ENCODE peak calls at places on chromosome 5, in four cellular contexts. One of them, this sample, is unnamed.

GRCh38 chr5:7762267-7762666 is 88.7 kb downstream of the CFAP90 start:
- DNase-seq in suprapubic skin: no peak
- DNase-seq in CD4-positive, alpha-beta T cell: no peak
- DNase-seq in transverse colon: no peak
- DNase-seq in this sample: no peak

GRCh38 chr5:171413153-171413910 is 6.1 kb upstream of the FGF18 start:
- DNase-seq in CD4-positive, alpha-beta T cell: no peak
- DNase-seq in suprapubic skin: no peak
- DNase-seq in transverse colon: no peak
- DNase-seq in this sample: no peak

GRCh38 chr5:141172381-141173204 is at the start of gene PCDHB7:
- DNase-seq in transverse colon: no peak
- DNase-seq in suprapubic skin: no peak
- DNase-seq in CD4-positive, alpha-beta T cell: no peak
- DNase-seq in this sample: no peak

GRCh38 chr5:146797683-146798082 is 80.9 kb downstream of the PPP2R2B start:
- DNase-seq in CD4-positive, alpha-beta T cell: no peak
- DNase-seq in suprapubic skin: no peak
- DNase-seq in transverse colon: no peak
- DNase-seq in this sample: no peak

GRCh38 chr5:163894645-163895044 is 389.2 kb downstream of the MAT2B start:
- DNase-seq in suprapubic skin: no peak
- DNase-seq in transverse colon: no peak
- DNase-seq in CD4-positive, alpha-beta T cell: no peak
- DNase-seq in this sample: no peak

GRCh38 chr5:110031402-110032140 is 341.8 kb downstream of the MAN2A1 start:
- DNase-seq in transverse colon: no peak
- DNase-seq in suprapubic skin: no peak
- DNase-seq in CD4-positive, alpha-beta T cell: peak
- DNase-seq in this sample: no peak

GRCh38 chr5:37043693-37044092 is 167.1 kb downstream of the NIPBL start:
- DNase-seq in transverse colon: no peak
- DNase-seq in suprapubic skin: no peak
- DNase-seq in CD4-positive, alpha-beta T cell: no peak
- DNase-seq in this sample: no peak

GRCh38 chr5:137306903-137307302 is 192.2 kb downstream of the SPOCK1 start:
- DNase-seq in suprapubic skin: no peak
- DNase-seq in CD4-positive, alpha-beta T cell: no peak
- DNase-seq in transverse colon: no peak
- DNase-seq in this sample: no peak

GRCh38 chr5:102959055-102959454 is 160.9 kb downstream of the GIN1 start:
- DNase-seq in transverse colon: no peak
- DNase-seq in suprapubic skin: no peak
- DNase-seq in CD4-positive, alpha-beta T cell: no peak
- DNase-seq in this sample: no peak

GRCh38 chr5:79795764-79796398 is 106.2 kb downstream of the CMYA5 start:
- DNase-seq in CD4-positive, alpha-beta T cell: no peak
- DNase-seq in suprapubic skin: no peak
- DNase-seq in transverse colon: no peak
- DNase-seq in this sample: no peak

GRCh38 chr5:127892467-127893207 is 189.4 kb downstream of the CCDC192 start:
- DNase-seq in suprapubic skin: no peak
- DNase-seq in transverse colon: no peak
- DNase-seq in CD4-positive, alpha-beta T cell: no peak
- DNase-seq in this sample: no peak

GRCh38 chr5:177600458-177601018 is 606 bp downstream of the B4GALT7 start:
- DNase-seq in transverse colon: no peak
- DNase-seq in suprapubic skin: no peak
- DNase-seq in CD4-positive, alpha-beta T cell: no peak
- DNase-seq in this sample: no peak

GRCh38 chr5:57764479-57765089 is 282.0 kb upstream of the ACTBL2 start:
- DNase-seq in CD4-positive, alpha-beta T cell: no peak
- DNase-seq in suprapubic skin: no peak
- DNase-seq in transverse colon: no peak
- DNase-seq in this sample: no peak

GRCh38 chr5:76532061-76532460 is 91.1 kb downstream of the F2RL2 start:
- DNase-seq in suprapubic skin: no peak
- DNase-seq in CD4-positive, alpha-beta T cell: no peak
- DNase-seq in transverse colon: no peak
- DNase-seq in this sample: no peak

GRCh38 chr5:176653401-176653800 is 6.1 kb downstream of the TSPAN17 start:
- DNase-seq in CD4-positive, alpha-beta T cell: no peak
- DNase-seq in transverse colon: no peak
- DNase-seq in suprapubic skin: no peak
- DNase-seq in this sample: no peak

GRCh38 chr5:147426928-147427327 is 82.9 kb downstream of the DPYSL3 start:
- DNase-seq in transverse colon: no peak
- DNase-seq in suprapubic skin: no peak
- DNase-seq in CD4-positive, alpha-beta T cell: no peak
- DNase-seq in this sample: no peak

GRCh38 chr5:26482817-26483375 is 555.5 kb downstream of the CDH9 start:
- DNase-seq in suprapubic skin: no peak
- DNase-seq in CD4-positive, alpha-beta T cell: no peak
- DNase-seq in transverse colon: no peak
- DNase-seq in this sample: no peak

GRCh38 chr5:2891781-2892180 is 140.3 kb upstream of the IRX2 start:
- DNase-seq in CD4-positive, alpha-beta T cell: no peak
- DNase-seq in suprapubic skin: peak
- DNase-seq in transverse colon: no peak
- DNase-seq in this sample: no peak

GRCh38 chr5:176547811-176548210 is 1.3 kb upstream of the CDHR2 start:
- DNase-seq in transverse colon: peak
- DNase-seq in CD4-positive, alpha-beta T cell: no peak
- DNase-seq in suprapubic skin: no peak
- DNase-seq in this sample: no peak

GRCh38 chr5:77066823-77067442 is 20.2 kb downstream of the ZBED3 start:
- DNase-seq in suprapubic skin: no peak
- DNase-seq in CD4-positive, alpha-beta T cell: no peak
- DNase-seq in transverse colon: no peak
- DNase-seq in this sample: no peak

GRCh38 chr5:84181093-84181492 is 203.6 kb downstream of the EDIL3 start:
- DNase-seq in CD4-positive, alpha-beta T cell: no peak
- DNase-seq in suprapubic skin: no peak
- DNase-seq in transverse colon: no peak
- DNase-seq in this sample: no peak

GRCh38 chr5:172453986-172454354 is 355 bp downstream of the SH3PXD2B start:
- DNase-seq in suprapubic skin: no peak
- DNase-seq in CD4-positive, alpha-beta T cell: no peak
- DNase-seq in transverse colon: peak
- DNase-seq in this sample: no peak

GRCh38 chr5:177446184-177447065 is at the start of gene PRR7:
- DNase-seq in suprapubic skin: no peak
- DNase-seq in CD4-positive, alpha-beta T cell: peak
- DNase-seq in transverse colon: peak
- DNase-seq in this sample: no peak

GRCh38 chr5:112735702-112736101 is 2.0 kb upstream of the APC start:
- DNase-seq in suprapubic skin: no peak
- DNase-seq in CD4-positive, alpha-beta T cell: no peak
- DNase-seq in transverse colon: no peak
- DNase-seq in this sample: no peak

GRCh38 chr5:106121972-106122605 is 1548.6 kb downstream of the EFNA5 start:
- DNase-seq in suprapubic skin: no peak
- DNase-seq in CD4-positive, alpha-beta T cell: no peak
- DNase-seq in transverse colon: peak
- DNase-seq in this sample: no peak

GRCh38 chr5:9947231-9947693 is 302.4 kb downstream of the ATPSCKMT start:
- DNase-seq in transverse colon: no peak
- DNase-seq in CD4-positive, alpha-beta T cell: no peak
- DNase-seq in suprapubic skin: no peak
- DNase-seq in this sample: no peak

GRCh38 chr5:170338933-170339779 is 41.6 kb upstream of the LCP2 start:
- DNase-seq in suprapubic skin: no peak
- DNase-seq in CD4-positive, alpha-beta T cell: peak
- DNase-seq in transverse colon: peak
- DNase-seq in this sample: no peak

GRCh38 chr5:112694853-112695709 is 42.6 kb upstream of the APC start:
- DNase-seq in CD4-positive, alpha-beta T cell: no peak
- DNase-seq in suprapubic skin: no peak
- DNase-seq in transverse colon: no peak
- DNase-seq in this sample: no peak

GRCh38 chr5:151745071-151745705 is 13.2 kb downstream of the ATOX1 start:
- DNase-seq in CD4-positive, alpha-beta T cell: no peak
- DNase-seq in suprapubic skin: no peak
- DNase-seq in transverse colon: peak
- DNase-seq in this sample: no peak

GRCh38 chr5:157603333-157604190 is 28.0 kb upstream of the ADAM19 start:
- DNase-seq in suprapubic skin: no peak
- DNase-seq in transverse colon: no peak
- DNase-seq in CD4-positive, alpha-beta T cell: peak
- DNase-seq in this sample: no peak

GRCh38 chr5:145776886-145777285 is 58.3 kb downstream of the PRELID2 start:
- DNase-seq in CD4-positive, alpha-beta T cell: no peak
- DNase-seq in suprapubic skin: no peak
- DNase-seq in transverse colon: no peak
- DNase-seq in this sample: no peak

GRCh38 chr5:126849101-126849678 is 72.3 kb downstream of the LMNB1 start:
- DNase-seq in transverse colon: no peak
- DNase-seq in suprapubic skin: no peak
- DNase-seq in CD4-positive, alpha-beta T cell: no peak
- DNase-seq in this sample: no peak

GRCh38 chr5:175471628-175472027 is 6.7 kb upstream of the SFXN1 start:
- DNase-seq in CD4-positive, alpha-beta T cell: no peak
- DNase-seq in transverse colon: no peak
- DNase-seq in suprapubic skin: no peak
- DNase-seq in this sample: no peak

GRCh38 chr5:127999909-128000308 is 83.7 kb upstream of the SLC12A2 start:
- DNase-seq in CD4-positive, alpha-beta T cell: no peak
- DNase-seq in suprapubic skin: no peak
- DNase-seq in transverse colon: no peak
- DNase-seq in this sample: no peak

GRCh38 chr5:104843822-104844221 is 1281.2 kb upstream of the NUDT12 start:
- DNase-seq in CD4-positive, alpha-beta T cell: no peak
- DNase-seq in suprapubic skin: no peak
- DNase-seq in transverse colon: no peak
- DNase-seq in this sample: no peak

GRCh38 chr5:93611510-93611899 is 28.5 kb downstream of the NR2F1 start:
- DNase-seq in transverse colon: no peak
- DNase-seq in suprapubic skin: no peak
- DNase-seq in CD4-positive, alpha-beta T cell: no peak
- DNase-seq in this sample: no peak

GRCh38 chr5:2496126-2496525 is 255.4 kb downstream of the IRX2 start:
- DNase-seq in CD4-positive, alpha-beta T cell: no peak
- DNase-seq in transverse colon: no peak
- DNase-seq in suprapubic skin: no peak
- DNase-seq in this sample: no peak

GRCh38 chr5:154038241-154038603 is 488 bp downstream of the FAM114A2 start:
- DNase-seq in CD4-positive, alpha-beta T cell: peak
- DNase-seq in transverse colon: peak
- DNase-seq in suprapubic skin: no peak
- DNase-seq in this sample: no peak

DNA sequence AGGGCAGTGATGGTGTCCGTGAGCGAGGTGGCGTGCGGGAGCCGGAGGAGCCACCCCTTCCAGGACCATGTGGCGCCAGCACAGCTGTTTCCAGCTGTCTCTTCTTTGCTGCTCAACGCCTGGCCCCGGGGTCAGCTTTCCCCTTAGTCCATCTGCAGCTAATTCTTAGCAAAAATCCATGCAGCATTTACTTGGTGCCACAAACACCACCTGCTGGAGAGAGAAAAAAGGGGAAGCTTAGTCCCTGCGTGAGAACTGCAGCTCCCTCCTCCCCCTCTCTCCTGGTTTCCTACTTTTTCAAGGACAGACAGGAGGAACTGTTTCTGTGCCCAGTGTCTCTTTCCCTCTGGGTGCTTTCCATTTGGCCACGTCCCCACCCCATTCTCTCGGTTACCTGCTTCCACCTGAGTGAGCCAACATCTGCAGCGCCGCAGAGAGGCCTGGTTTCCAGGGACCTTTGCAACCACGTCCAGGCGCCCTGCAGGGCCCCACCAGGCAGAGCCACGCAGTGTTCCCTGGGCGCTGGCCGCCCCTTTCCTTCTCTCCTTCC is 3.4 kb downstream of the SLC6A19 start:
- DNase-seq in CD4-positive, alpha-beta T cell: no peak
- DNase-seq in suprapubic skin: no peak
- DNase-seq in transverse colon: no peak
- DNase-seq in this sample: no peak
- TF ChIP-seq CTCF in CD4-positive, alpha-beta T cell: no peak
- TF ChIP-seq CTCF in suprapubic skin: no peak
- TF ChIP-seq CTCF in transverse colon: peak
- TF ChIP-seq CTCF in this sample: peak

GRCh38 chr5:88830567-88830966 is 52.4 kb downstream of the MEF2C start:
- DNase-seq in transverse colon: no peak
- DNase-seq in suprapubic skin: no peak
- DNase-seq in CD4-positive, alpha-beta T cell: no peak
- DNase-seq in this sample: no peak

GRCh38 chr5:88827997-88828396 is 55.0 kb downstream of the MEF2C start:
- DNase-seq in CD4-positive, alpha-beta T cell: no peak
- DNase-seq in transverse colon: no peak
- DNase-seq in suprapubic skin: no peak
- DNase-seq in this sample: no peak

GRCh38 chr5:88826959-88827585 is 55.9 kb downstream of the MEF2C start:
- DNase-seq in suprapubic skin: no peak
- DNase-seq in transverse colon: peak
- DNase-seq in CD4-positive, alpha-beta T cell: no peak
- DNase-seq in this sample: no peak

GRCh38 chr5:88829773-88830172 is 53.2 kb downstream of the MEF2C start:
- DNase-seq in CD4-positive, alpha-beta T cell: no peak
- DNase-seq in suprapubic skin: no peak
- DNase-seq in transverse colon: no peak
- DNase-seq in this sample: no peak

GRCh38 chr5:88829053-88829452 is 53.9 kb downstream of the MEF2C start:
- DNase-seq in transverse colon: no peak
- DNase-seq in suprapubic skin: no peak
- DNase-seq in CD4-positive, alpha-beta T cell: no peak
- DNase-seq in this sample: no peak
- TF ChIP-seq CTCF in transverse colon: peak
- TF ChIP-seq CTCF in suprapubic skin: peak
- TF ChIP-seq CTCF in CD4-positive, alpha-beta T cell: no peak
- TF ChIP-seq CTCF in this sample: peak

GRCh38 chr5:15012061-15012460 is 140.5 kb upstream of the ANKH start:
- DNase-seq in transverse colon: no peak
- DNase-seq in CD4-positive, alpha-beta T cell: no peak
- DNase-seq in suprapubic skin: no peak
- DNase-seq in this sample: no peak
- TF ChIP-seq CTCF in transverse colon: no peak
- TF ChIP-seq CTCF in CD4-positive, alpha-beta T cell: no peak
- TF ChIP-seq CTCF in suprapubic skin: no peak
- TF ChIP-seq CTCF in this sample: no peak

GRCh38 chr5:40755093-40755406 is 711 bp downstream of the TTC33 start:
- DNase-seq in transverse colon: peak
- DNase-seq in CD4-positive, alpha-beta T cell: peak
- DNase-seq in suprapubic skin: no peak
- DNase-seq in this sample: no peak
- TF ChIP-seq CTCF in transverse colon: peak
- TF ChIP-seq CTCF in CD4-positive, alpha-beta T cell: peak
- TF ChIP-seq CTCF in suprapubic skin: peak
- TF ChIP-seq CTCF in this sample: peak

GRCh38 chr5:179132586-179133355 is 72.6 kb downstream of the ZNF354C start:
- DNase-seq in transverse colon: no peak
- DNase-seq in CD4-positive, alpha-beta T cell: no peak
- DNase-seq in suprapubic skin: no peak
- DNase-seq in this sample: no peak
- TF ChIP-seq CTCF in transverse colon: no peak
- TF ChIP-seq CTCF in CD4-positive, alpha-beta T cell: no peak
- TF ChIP-seq CTCF in suprapubic skin: no peak
- TF ChIP-seq CTCF in this sample: no peak

This sample was measured in type B pancreatic cell.